ENCODE peak calls at places on chromosomes 7 and 10, in nine cellular contexts. B, T, R, V, F, S, L, D and Q are unnamed samples.

GRCh38 chr7:45098983-45099839 is 10.4 kb upstream of the NACAD start:
- DNase-seq in T (no peak), V (no peak), B (no peak), F (no peak), L (no peak), S (no peak), R (peak), D (no peak), Q (no peak)

GRCh38 chr7:3244241-3244814 is 56.7 kb upstream of the SDK1 start:
- DNase-seq in B (no peak), L (no peak), V (peak), S (peak), T (no peak), F (no peak), D (no peak), R (no peak), Q (peak)

GRCh38 chr7:51369746-51370145 is 53.1 kb upstream of the COBL start:
- DNase-seq in D (peak), R (no peak), S (peak), B (no peak), L (peak), V (no peak), F (no peak), T (no peak), Q (no peak)

GRCh38 chr7:104943502-104944343 is 70.3 kb upstream of the KMT2E start:
- DNase-seq in L (peak), D (peak), S (peak), R (peak), T (peak), B (no peak), F (peak), V (peak), Q (no peak)

GRCh38 chr7:11557627-11558026 is 274.4 kb downstream of the THSD7A start:
- DNase-seq in S (peak), F (no peak), B (no peak), R (peak), L (peak), D (no peak), T (no peak), V (peak), Q (no peak)

GRCh38 chr7:96380111-96380512 is 58.2 kb upstream of the SLC25A13 start:
- DNase-seq in L (no peak), F (no peak), V (no peak), D (no peak), S (no peak), B (no peak), T (no peak), R (no peak), Q (no peak)

GRCh38 chr7:25392571-25393338 is 164.5 kb upstream of the NPVF start:
- DNase-seq in L (no peak), F (no peak), V (no peak), T (no peak), B (no peak), R (no peak), D (no peak), S (no peak), Q (no peak)

GRCh38 chr10:80172896-80173295 is 32.4 kb downstream of the ANXA11 start:
- DNase-seq in R (no peak), D (no peak), B (no peak), F (no peak), L (peak), V (no peak), S (no peak), T (no peak), Q (no peak)